ENCODE peak calls at places on chromosome 1, in nine cellular contexts. R, P, M, F, Z, J, D, A and L are unnamed samples.

GRCh38 chr1:204225841-204226745 is 12.3 kb upstream of the GOLT1A start:
- DNase-seq in R (no peak), P (no peak), M (no peak), F (no peak), Z (no peak), J (no peak), D (no peak), A (no peak), L (no peak)

GRCh38 chr1:185453496-185454192 is 136.6 kb upstream of the IVNS1ABP start:
- DNase-seq in R (no peak), P (no peak), M (no peak), F (no peak), Z (no peak), J (no peak), D (no peak), A (no peak), L (no peak)

GRCh38 chr1:179351281-179351680 is 14.5 kb upstream of the AXDND1 start:
- DNase-seq in R (no peak), P (no peak), M (no peak), F (no peak), Z (no peak), J (no peak), D (no peak), A (no peak), L (no peak)

GRCh38 chr1:240151126-240151735 is 59.5 kb downstream of the FMN2 start:
- DNase-seq in R (no peak), P (no peak), M (no peak), F (no peak), Z (no peak), J (no peak), D (no peak), A (no peak), L (no peak)

GRCh38 chr1:230068952-230069684 is 2.1 kb downstream of the GALNT2 start:
- DNase-seq in R (no peak), P (no peak), M (no peak), F (peak), Z (peak), J (no peak), D (no peak), A (no peak), L (no peak)

GRCh38 chr1:56948403-56949023 is 17.3 kb downstream of the C8B start:
- DNase-seq in R (no peak), P (no peak), M (no peak), F (no peak), Z (no peak), J (no peak), D (no peak), A (no peak), L (no peak)

GRCh38 chr1:161121042-161121441 is 3.1 kb downstream of the NIT1 start:
- DNase-seq in R (no peak), P (no peak), M (no peak), F (no peak), Z (no peak), J (no peak), D (no peak), A (no peak), L (no peak)

GRCh38 chr1:209993061-209993830 is 55.2 kb downstream of the SYT14 start:
- DNase-seq in R (no peak), P (peak), M (no peak), F (no peak), Z (no peak), J (no peak), D (no peak), A (no peak), L (no peak)

GRCh38 chr1:14320518-14320917 is 278.0 kb upstream of the KAZN start:
- DNase-seq in R (no peak), P (no peak), M (no peak), F (no peak), Z (no peak), J (no peak), D (no peak), A (no peak), L (no peak)

GRCh38 chr1:151501474-151501873 is 9.7 kb upstream of the CGN start:
- DNase-seq in R (no peak), P (no peak), M (no peak), F (no peak), Z (no peak), J (no peak), D (no peak), A (no peak), L (no peak)